ENCODE peak calls at places on chromosomes 6 and 20, in four cellular contexts. W is H1, Y is GM12878, B is K562. I is an unnamed sample.

GRCh38 chr20:3786665-3787639 is at the start of gene CENPB:
- DNase-seq in W (no peak), Y (no peak), B (peak; percentile 87), I (peak; percentile 57)

GRCh38 chr6:27156874-27157460 is 90.5 kb upstream of the PRSS16 start:
- DNase-seq in W (no peak), Y (no peak), B (no peak), I (no peak)

GRCh38 chr6:149888659-149889058 is 9.3 kb downstream of the RAET1E start:
- DNase-seq in W (no peak), Y (no peak), B (no peak), I (no peak)

GRCh38 chr20:63056236-63057132 is 49.7 kb upstream of the BHLHE23 start:
- DNase-seq in W (no peak), Y (no peak), B (peak; percentile 78), I (no peak)

GRCh38 chr6:130191376-130191702 is 31.4 kb downstream of the SAMD3 start:
- DNase-seq in W (no peak), Y (no peak), B (no peak), I (no peak)

GRCh38 chr20:25601659-25602058 is 16.3 kb upstream of the NINL start:
- DNase-seq in W (no peak), Y (no peak), B (no peak), I (no peak)

GRCh38 chr6:166626177-166627038 is 643 bp downstream of the RPS6KA2 start:
- DNase-seq in W (no peak), Y (no peak), B (no peak), I (no peak)

GRCh38 chr6:42960243-42961019 is at the start of gene GNMT:
- DNase-seq in W (no peak), Y (no peak), B (no peak), I (no peak)

GRCh38 chr6:139468178-139468577 is 93.7 kb upstream of the CITED2 start:
- DNase-seq in W (no peak), Y (no peak), B (no peak), I (no peak)

GRCh38 chr20:63172726-63173125 is 43.2 kb downstream of the YTHDF1 start:
- DNase-seq in W (no peak), Y (no peak), B (peak; percentile 79), I (peak; percentile 15)

GRCh38 chr6:20704325-20704724 is 170.1 kb downstream of the CDKAL1 start:
- DNase-seq in W (no peak), Y (no peak), B (no peak), I (no peak)

GRCh38 chr6:144797881-144798589 is 512.9 kb downstream of the UTRN start:
- DNase-seq in W (no peak), Y (no peak), B (no peak), I (peak; percentile 77)

GRCh38 chr6:97120511-97120910 is 162.5 kb downstream of the MMS22L start:
- DNase-seq in W (no peak), Y (no peak), B (no peak), I (no peak)

DNA sequence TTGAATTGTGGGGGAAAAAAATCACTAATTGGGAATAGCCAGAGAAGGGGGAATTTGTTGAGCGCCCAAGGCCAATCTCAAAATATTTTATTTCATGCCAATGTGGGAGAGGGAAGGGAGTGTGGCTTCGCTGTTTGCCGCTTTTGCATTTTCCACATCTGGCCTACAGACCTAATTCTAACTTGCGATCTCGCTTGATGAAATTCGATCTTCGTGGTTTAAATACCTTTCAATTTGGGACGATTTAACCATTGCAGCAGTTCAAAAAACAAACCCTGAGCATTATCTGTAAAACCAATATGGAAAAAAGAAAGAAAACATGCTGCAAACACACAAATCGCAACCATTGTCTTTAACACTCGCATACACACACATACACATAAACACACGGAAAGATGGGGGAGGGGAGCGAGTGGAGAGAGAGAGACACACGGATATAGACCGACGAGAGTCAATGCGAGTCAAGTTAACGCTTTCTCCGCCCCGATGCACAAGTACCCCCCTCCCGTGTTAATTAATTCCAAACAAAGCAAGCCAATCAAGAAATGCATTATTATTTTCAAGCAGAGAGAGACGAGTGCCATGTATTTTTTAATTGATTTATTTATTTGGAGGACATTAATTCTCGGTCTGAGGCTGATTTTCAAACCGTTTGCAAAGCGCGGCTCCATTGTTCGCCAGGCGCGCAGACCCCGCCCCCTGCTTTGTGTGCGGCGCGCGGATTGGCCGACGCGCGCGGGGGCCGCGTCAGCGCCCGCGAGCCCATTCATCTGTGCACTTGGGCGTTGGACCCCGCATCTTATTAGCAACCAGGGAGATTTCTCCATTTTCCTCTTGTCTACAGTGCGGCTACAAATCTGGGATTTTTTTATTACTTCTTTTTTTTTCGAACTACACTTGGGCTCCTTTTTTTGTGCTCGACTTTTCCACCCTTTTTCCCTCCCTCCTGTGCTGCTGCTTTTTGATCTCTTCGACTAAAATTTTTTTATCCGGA is at the start of gene MARCKS:
- DNase-seq in W (no peak), Y (no peak), B (peak; percentile 67), I (peak; percentile 69)
- TF ChIP-seq EGR1 in W (no peak), Y (no peak), B (peak; percentile 11), I (peak; percentile 65)

DNA sequence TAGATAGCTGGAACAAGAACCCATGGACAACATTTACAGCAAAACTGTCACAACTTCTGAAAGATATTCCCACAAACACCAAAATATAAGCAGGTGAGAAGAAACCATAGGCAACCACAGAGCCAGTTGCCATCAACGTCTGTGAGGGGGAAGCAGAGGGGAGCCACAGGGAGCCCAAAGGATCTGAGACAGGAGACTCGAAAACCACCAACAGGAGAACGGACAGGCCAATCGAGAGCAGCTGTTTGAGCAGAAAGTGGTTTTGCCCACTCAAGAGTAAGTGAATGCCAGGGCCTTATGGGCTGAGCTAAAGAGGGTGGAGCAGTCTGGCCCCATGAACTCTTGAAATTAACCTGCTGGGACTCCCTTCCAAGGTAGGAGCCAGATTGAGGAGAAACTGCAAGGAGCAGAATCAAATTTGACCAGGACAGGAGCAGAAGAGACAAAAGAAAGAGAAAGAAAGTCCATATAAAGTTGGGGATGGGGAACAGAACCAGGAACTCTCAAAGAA is 195.4 kb downstream of the ANKRD60 start:
- DNase-seq in W (no peak), Y (no peak), B (no peak), I (no peak)
- TF ChIP-seq EGR1 in W (no peak), Y (no peak), B (no peak), I (no peak)

GRCh38 chr6:152943260-152943897 is 39.5 kb downstream of the FBXO5 start:
- DNase-seq in W (no peak), Y (no peak), B (no peak), I (no peak)
- TF ChIP-seq EGR1 in W (no peak), Y (no peak), B (no peak), I (no peak)

GRCh38 chr6:126148853-126149252 is 162.5 kb downstream of the TRMT11 start:
- DNase-seq in W (no peak), Y (no peak), B (no peak), I (no peak)

GRCh38 chr6:126153661-126154060 is 167.3 kb downstream of the TRMT11 start:
- DNase-seq in W (no peak), Y (no peak), B (no peak), I (no peak)

GRCh38 chr6:126147416-126147815 is 161.1 kb downstream of the TRMT11 start:
- DNase-seq in W (no peak), Y (no peak), B (no peak), I (no peak)

GRCh38 chr6:126156973-126157372 is 170.6 kb downstream of the TRMT11 start:
- DNase-seq in W (no peak), Y (peak; percentile 5), B (no peak), I (no peak)

GRCh38 chr6:126152346-126152745 is 166.0 kb downstream of the TRMT11 start:
- DNase-seq in W (no peak), Y (no peak), B (no peak), I (no peak)
- TF ChIP-seq EGR1 in W (no peak), Y (no peak), B (no peak), I (no peak)

DNA sequence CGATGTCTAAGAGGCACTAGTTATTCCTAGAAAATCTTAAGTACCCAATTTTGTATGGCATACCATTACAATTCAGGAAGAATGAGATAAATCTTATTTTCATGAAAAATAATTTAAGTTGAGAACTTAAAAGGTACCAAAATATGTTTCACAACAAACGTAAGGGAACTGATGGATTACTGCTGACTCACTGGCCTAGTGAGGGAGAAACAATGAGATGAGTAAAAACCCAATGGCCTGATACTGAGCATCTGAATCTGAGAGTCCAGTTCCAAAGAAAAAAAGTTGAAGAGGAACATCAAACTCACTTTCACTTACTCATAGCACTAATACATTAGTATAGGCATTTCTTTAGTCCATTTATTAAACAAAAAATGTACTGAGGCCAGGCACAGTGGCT is 56.0 kb downstream of the MDN1 start:
- DNase-seq in W (no peak), Y (no peak), B (no peak), I (no peak)
- TF ChIP-seq EGR1 in W (no peak), Y (no peak), B (no peak), I (no peak)

GRCh38 chr20:43915209-43916072 is 789 bp downstream of the TOX2 start:
- DNase-seq in W (no peak), Y (no peak), B (no peak), I (no peak)
- TF ChIP-seq EGR1 in W (no peak), Y (no peak), B (no peak), I (no peak)

GRCh38 chr20:5705827-5706226 is 44.4 kb upstream of the SHLD1 start:
- DNase-seq in W (no peak), Y (no peak), B (no peak), I (no peak)
- TF ChIP-seq EGR1 in W (no peak), Y (no peak), B (no peak), I (no peak)

GRCh38 chr20:57596998-57597939 is 23.0 kb downstream of the ZBP1 start:
- DNase-seq in W (no peak), Y (no peak), B (peak; percentile 93), I (peak; percentile 8)
- TF ChIP-seq EGR1 in W (no peak), Y (no peak), B (no peak), I (no peak)

DNA sequence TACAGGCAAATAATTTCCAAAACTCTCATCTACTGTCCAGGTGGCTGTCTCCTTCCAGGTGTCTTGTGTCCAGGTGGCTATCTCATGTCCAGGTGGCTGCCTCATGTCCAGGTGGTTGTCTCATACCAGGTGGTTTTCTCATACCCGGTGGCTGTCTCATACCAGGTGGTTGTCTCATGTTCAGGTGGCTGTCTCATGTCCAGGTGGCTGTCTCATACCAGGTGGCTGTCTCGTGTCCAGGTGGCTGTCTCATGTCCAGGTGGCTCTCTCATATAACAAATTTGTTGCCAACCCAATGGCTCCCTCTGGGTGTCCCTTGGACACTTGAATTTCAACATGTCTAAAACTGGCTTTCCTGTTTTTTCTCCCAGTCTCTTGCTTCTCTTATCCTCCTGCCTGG is 14.3 kb upstream of the SLC22A3 start:
- DNase-seq in W (no peak), Y (no peak), B (no peak), I (no peak)
- TF ChIP-seq EGR1 in W (no peak), Y (no peak), B (no peak), I (no peak)